ENCODE peak calls at places on chromosomes 1 and 21, in five cellular contexts. D is pancreas, U is BE2C, M is A549, I is fibroblast of mammary gland. Y is an unnamed sample.
A peak's percentile ranks its signal among the peaks of the same experiment; 100 is the strongest.

GRCh38 chr1:46244656-46245371 is 2.7 kb upstream of the RAD54L start:
- DNase-seq in D (no peak), U (no peak), M (peak; percentile 17), I (peak; percentile 37), Y (peak; percentile 56)

GRCh38 chr1:59698386-59698785 is 116.4 kb upstream of the HOOK1 start:
- DNase-seq in D (no peak), U (no peak), M (no peak), I (no peak), Y (no peak)

GRCh38 chr1:227886993-227887696 is 60.6 kb downstream of the WNT9A start:
- DNase-seq in D (peak; percentile 58), U (peak; percentile 18), M (no peak), I (peak; percentile 54), Y (peak; percentile 14)

GRCh38 chr1:61391730-61392129 is 309.4 kb downstream of the NFIA start:
- DNase-seq in D (no peak), U (no peak), M (no peak), I (no peak), Y (no peak)

GRCh38 chr1:17914142-17914541 is 159.0 kb downstream of the ACTL8 start:
- DNase-seq in D (no peak), U (no peak), M (no peak), I (no peak), Y (no peak)

GRCh38 chr1:208652300-208653160 is 408.3 kb upstream of the PLXNA2 start:
- DNase-seq in D (no peak), U (peak; percentile 68), M (peak; percentile 56), I (peak; percentile 68), Y (peak; percentile 76)

GRCh38 chr1:64864018-64864945 is 102.1 kb downstream of the JAK1 start:
- DNase-seq in D (peak; percentile 59), U (no peak), M (peak; percentile 12), I (no peak), Y (peak; percentile 50)

GRCh38 chr1:110515041-110515440 is 3.9 kb downstream of the KCNA10 start:
- DNase-seq in D (no peak), U (no peak), M (no peak), I (no peak), Y (no peak)

GRCh38 chr1:208880433-208881100 is 636.4 kb upstream of the PLXNA2 start:
- DNase-seq in D (no peak), U (peak; percentile 11), M (no peak), I (no peak), Y (no peak)

GRCh38 chr1:12436345-12436658 is 181.7 kb downstream of the DHRS3 start:
- DNase-seq in D (no peak), U (no peak), M (no peak), I (no peak), Y (no peak)

GRCh38 chr1:26281971-26282693 is 2.2 kb downstream of the SH3BGRL3 start:
- DNase-seq in D (peak; percentile 59), U (no peak), M (no peak), I (peak; percentile 43), Y (no peak)

GRCh38 chr1:223642155-223642689 is 23.3 kb downstream of the CAPN8 start:
- DNase-seq in D (no peak), U (no peak), M (no peak), I (no peak), Y (no peak)

GRCh38 chr1:6259491-6260362 is 1.2 kb downstream of the GPR153 start:
- DNase-seq in D (peak; percentile 82), U (peak; percentile 66), M (peak; percentile 68), I (peak; percentile 71), Y (peak; percentile 87)

GRCh38 chr1:74180490-74180889 is 17.5 kb downstream of the LRRIQ3 start:
- DNase-seq in D (no peak), U (no peak), M (no peak), I (peak; percentile 60), Y (peak; percentile 34)

GRCh38 chr1:208131631-208132286 is 112.4 kb downstream of the PLXNA2 start:
- DNase-seq in D (no peak), U (no peak), M (no peak), I (no peak), Y (no peak)

GRCh38 chr1:92374211-92374610 is 75.4 kb downstream of the RPAP2 start:
- DNase-seq in D (no peak), U (no peak), M (no peak), I (no peak), Y (no peak)

GRCh38 chr1:153343811-153344717 is 4.6 kb downstream of the PGLYRP4 start:
- DNase-seq in D (no peak), U (no peak), M (no peak), I (no peak), Y (no peak)

GRCh38 chr21:46599251-46599572 is 5.7 kb downstream of the S100B start:
- DNase-seq in D (no peak), U (no peak), M (peak; percentile 10), I (peak; percentile 76), Y (peak; percentile 94)

GRCh38 chr1:8396912-8397406 is 79.0 kb downstream of the SLC45A1 start:
- DNase-seq in D (no peak), U (no peak), M (peak; percentile 67), I (peak; percentile 100), Y (peak; percentile 99)

GRCh38 chr1:171507435-171507834 is 22.1 kb downstream of the PRRC2C start:
- DNase-seq in D (no peak), U (no peak), M (no peak), I (no peak), Y (no peak)

GRCh38 chr1:42734201-42735035 is 5.6 kb downstream of the CLDN19 start:
- DNase-seq in D (no peak), U (no peak), M (no peak), I (no peak), Y (no peak)

GRCh38 chr1:237390798-237391197 is 348.8 kb downstream of the RYR2 start:
- DNase-seq in D (no peak), U (no peak), M (no peak), I (peak; percentile 11), Y (peak; percentile 34)

GRCh38 chr21:42880352-42880751 is 1.0 kb upstream of the WDR4 start:
- DNase-seq in D (no peak), U (no peak), M (no peak), I (no peak), Y (no peak)
- H3K4me3 ChIP-seq in D (no peak overlapping the region), U (peak overlapping the region; percentile 89), M (peak overlapping the region; percentile 73), I (peak overlapping the region; percentile 91), Y (peak overlapping the region; percentile 99)

GRCh38 chr1:167223144-167224103 is 2.7 kb downstream of the POU2F1 start:
- DNase-seq in D (no peak), U (no peak), M (peak; percentile 16), I (peak; percentile 78), Y (no peak)
- H3K4me3 ChIP-seq in D (no peak overlapping the region), U (no peak overlapping the region), M (no peak overlapping the region), I (no peak overlapping the region), Y (no peak overlapping the region)

DNA sequence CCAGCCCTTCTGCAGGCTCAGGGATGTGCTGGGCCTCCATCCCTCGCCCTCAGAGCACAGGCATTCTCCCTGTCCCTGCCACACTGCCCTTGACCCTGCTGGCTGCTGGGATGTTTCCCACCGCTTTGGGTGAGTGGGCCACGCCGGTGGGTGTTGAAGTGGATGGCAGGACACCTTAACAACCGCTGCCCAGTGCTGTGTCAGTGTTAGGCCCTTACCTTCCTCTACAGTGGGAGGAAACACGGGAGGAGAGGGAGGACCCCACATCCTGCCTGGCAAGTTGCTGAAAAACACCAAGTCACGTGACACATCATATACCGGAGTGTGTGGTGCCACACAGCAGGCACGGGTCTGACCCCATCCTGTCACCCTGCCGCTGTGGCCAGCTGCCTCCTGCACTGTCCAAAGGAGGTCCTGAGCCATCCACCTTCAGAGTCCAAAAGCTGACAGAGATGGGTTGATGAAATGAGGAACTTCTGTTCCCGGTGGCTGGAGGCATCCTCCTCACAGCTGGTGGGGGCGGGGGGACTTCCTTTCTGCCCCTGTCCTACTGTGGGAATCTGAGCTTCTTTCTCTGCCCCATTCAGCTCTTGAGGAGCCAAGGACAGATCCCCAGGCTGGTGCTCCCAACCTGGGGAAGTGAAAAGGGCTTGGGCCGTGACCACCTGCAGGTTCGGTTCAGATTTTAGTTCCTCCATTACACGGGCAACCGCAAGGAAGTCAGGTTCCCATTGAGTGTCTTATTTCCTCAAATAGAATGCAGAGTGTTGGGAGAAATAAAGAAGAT is 3.2 kb upstream of the THEMIS2 start:
- DNase-seq in D (peak; percentile 45), U (no peak), M (no peak), I (no peak), Y (no peak)
- H3K4me3 ChIP-seq in D (no peak overlapping the region), U (no peak overlapping the region), M (no peak overlapping the region), I (no peak overlapping the region), Y (no peak overlapping the region)

GRCh38 chr1:35243681-35244080 is 24.8 kb upstream of the ZMYM4 start:
- DNase-seq in D (no peak), U (no peak), M (no peak), I (no peak), Y (no peak)
- H3K4me3 ChIP-seq in D (no peak overlapping the region), U (no peak overlapping the region), M (no peak overlapping the region), I (no peak overlapping the region), Y (no peak overlapping the region)

DNA sequence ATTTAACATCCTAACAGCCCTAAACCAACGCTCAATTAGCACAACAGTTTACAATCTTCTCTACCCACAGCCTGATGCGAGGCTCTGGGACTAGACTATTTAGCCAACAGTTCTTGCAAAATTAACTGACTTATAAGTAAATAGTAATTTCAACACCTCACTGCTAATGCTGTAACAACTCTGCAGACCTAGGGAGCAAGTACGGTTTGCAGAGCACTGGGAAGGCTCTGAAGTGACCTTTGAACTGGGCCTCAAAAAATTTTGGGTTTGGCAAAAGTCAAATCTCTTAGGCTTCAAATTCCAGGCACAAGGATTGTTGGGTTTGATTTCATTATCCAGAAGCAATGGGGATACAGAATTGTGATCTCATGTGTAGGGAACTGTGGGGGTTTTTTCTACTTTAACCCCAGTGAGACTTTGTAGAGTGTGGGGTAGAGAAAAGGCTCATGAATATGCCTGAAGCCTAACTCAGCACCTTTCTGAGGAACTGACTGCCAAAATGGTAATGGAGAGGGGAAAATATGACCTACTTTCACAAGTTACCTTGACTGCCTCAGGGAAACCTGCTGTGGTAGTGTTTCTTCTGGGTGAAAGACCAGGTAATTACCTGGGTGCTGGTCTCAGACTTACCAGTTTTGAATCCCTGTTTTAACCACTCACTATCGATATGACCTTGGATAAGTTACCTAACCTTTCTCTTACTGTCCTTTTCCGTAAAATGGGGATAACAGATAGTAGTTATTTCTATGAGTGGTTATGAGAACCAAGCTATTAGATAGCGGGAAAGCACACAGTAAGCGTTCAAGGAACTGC is 889 bp upstream of the TXLNA start:
- DNase-seq in D (no peak), U (no peak), M (no peak), I (no peak), Y (no peak)
- H3K4me3 ChIP-seq in D (no peak overlapping the region), U (peak overlapping the region; percentile 73), M (peak overlapping the region; percentile 90), I (peak overlapping the region; percentile 48), Y (no peak overlapping the region)

GRCh38 chr1:205211839-205212241 is 338 bp upstream of the DSTYK start:
- DNase-seq in D (no peak), U (no peak), M (no peak), I (no peak), Y (no peak)
- H3K4me3 ChIP-seq in D (peak overlapping the region; percentile 88), U (peak overlapping the region; percentile 92), M (peak overlapping the region; percentile 86), I (peak overlapping the region; percentile 89), Y (peak overlapping the region; percentile 91)

DNA sequence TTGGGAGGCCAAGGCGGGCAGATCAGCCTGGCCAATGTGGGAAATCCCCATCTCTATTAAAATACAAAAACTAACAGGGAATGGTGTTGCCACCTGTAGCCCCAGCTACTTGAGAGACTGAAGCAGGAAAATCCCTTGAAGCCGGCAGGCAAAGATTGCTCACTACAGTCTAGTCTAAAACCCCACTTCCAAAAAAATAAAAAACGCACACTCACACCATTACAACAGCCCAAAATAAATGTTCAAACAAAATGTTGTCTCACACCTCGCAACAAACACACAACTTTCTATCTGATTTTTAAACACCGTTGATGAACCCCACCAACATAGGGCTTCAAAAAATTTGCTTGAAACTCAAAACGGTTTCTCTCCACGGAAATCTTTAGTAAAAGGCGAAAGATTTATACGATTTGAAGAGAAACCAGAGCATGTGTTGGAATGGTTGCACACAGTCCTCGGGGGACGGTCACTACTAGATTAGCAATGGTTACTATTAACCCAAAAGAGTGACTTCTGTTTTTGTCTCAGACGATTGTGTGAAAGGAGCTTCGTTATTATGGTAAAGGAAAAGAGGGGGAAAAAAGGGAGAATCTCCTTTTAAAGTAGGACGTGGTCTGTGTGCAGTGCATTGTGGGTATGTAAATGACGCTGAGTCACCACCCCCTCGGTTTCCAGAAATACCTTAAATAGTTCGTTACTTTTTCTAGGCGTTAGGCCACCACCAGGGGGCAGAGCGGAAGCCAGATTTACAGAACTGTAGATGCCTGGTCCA is at the start of gene RNU5D-1:
- DNase-seq in D (peak; percentile 97), U (peak; percentile 88), M (peak; percentile 94), I (peak; percentile 97), Y (peak; percentile 99)
- H3K4me3 ChIP-seq in D (no peak within 1 kb of the TSS), U (no peak within 1 kb of the TSS), M (peak within 1 kb of the TSS; percentile 35), I (no peak within 1 kb of the TSS), Y (no peak within 1 kb of the TSS)